ENCODE peak calls at places on chromosomes 7 and 10, in five cellular contexts. M is lower lobe of right lung, S is body of pancreas, W is GM20000, E is bronchial epithelial cell. L is an unnamed sample.

GRCh38 chr7:157394246-157395191 is 57.7 kb downstream of the DNAJB6 start:
- DNase-seq in S (no peak), E (peak; percentile 50), W (no peak), M (no peak), L (no peak)

GRCh38 chr7:70805360-70805759 is 326.6 kb upstream of the GALNT17 start:
- DNase-seq in W (no peak), S (no peak), E (no peak), M (no peak), L (no peak)

GRCh38 chr10:88661577-88661976 is 2.7 kb upstream of the LIPF start:
- DNase-seq in E (no peak), W (no peak), M (no peak), S (no peak), L (no peak)

GRCh38 chr10:99353182-99353581 is 24.0 kb downstream of the CNNM1 start:
- DNase-seq in W (no peak), S (no peak), M (no peak), E (no peak), L (no peak)

GRCh38 chr7:28586736-28587135 is 174.4 kb downstream of the CREB5 start:
- DNase-seq in M (no peak), S (no peak), E (no peak), W (no peak), L (no peak)

GRCh38 chr7:108109216-108109908 is 20.8 kb downstream of the LAMB4 start:
- DNase-seq in S (peak; percentile 50), M (no peak), E (peak; percentile 46), W (peak; percentile 37), L (no peak)

GRCh38 chr7:27462575-27463270 is 200.0 kb downstream of the HIBADH start:
- DNase-seq in E (no peak), S (no peak), W (no peak), M (no peak), L (no peak)

GRCh38 chr10:101466016-101466912 is 112.3 kb downstream of the BTRC start:
- DNase-seq in E (no peak), W (no peak), S (no peak), M (no peak), L (no peak)

GRCh38 chr10:133274751-133275682 is 1.7 kb downstream of the ADAM8 start:
- DNase-seq in W (peak; percentile 93), E (peak; percentile 77), M (peak; percentile 67), S (no peak), L (no peak)

L was measured in RWPE2.